ENCODE peak calls at places on chromosomes 13 and 19, in seven cellular contexts. S, Z, I, D, P, J and K are unnamed samples.

GRCh38 chr13:51576754-51577153 is 7.5 kb upstream of the WDFY2 start:
- DNase-seq in J (no peak), D (no peak), I (no peak), P (no peak), Z (no peak), S (no peak), K (no peak)

GRCh38 chr13:27273658-27274425 is 3.2 kb downstream of the RASL11A start:
- DNase-seq in D (no peak), S (no peak), P (peak; percentile 38), I (no peak), Z (no peak), J (no peak), K (peak; percentile 57)

GRCh38 chr19:2631213-2631821 is 71.2 kb downstream of the GNG7 start:
- DNase-seq in I (no peak), Z (no peak), D (no peak), S (peak; percentile 39), P (peak; percentile 24), J (no peak), K (no peak)

GRCh38 chr19:6423499-6424189 is 967 bp downstream of the KHSRP start:
- DNase-seq in D (no peak), I (no peak), Z (no peak), J (peak; percentile 59), P (peak; percentile 37), S (peak; percentile 64), K (peak; percentile 18)

GRCh38 chr19:27964165-27964564 is 1248.8 kb downstream of the UQCRFS1 start:
- DNase-seq in I (no peak), P (no peak), Z (no peak), J (no peak), D (no peak), S (no peak), K (no peak)

GRCh38 chr13:36131215-36131930 is at the start of gene DCLK1:
- DNase-seq in I (peak; percentile 13), Z (no peak), P (no peak), J (no peak), D (no peak), S (no peak), K (peak; percentile 66)

GRCh38 chr19:2016041-2016807 is 710 bp upstream of the BTBD2 start:
- DNase-seq in J (peak; percentile 77), D (no peak), Z (peak; percentile 45), I (no peak), S (peak; percentile 83), P (peak; percentile 90), K (peak; percentile 55)

GRCh38 chr13:43797154-43797553 is 10.4 kb upstream of the ENOX1 start:
- DNase-seq in S (no peak), Z (no peak), J (no peak), P (no peak), D (no peak), I (no peak), K (no peak)

GRCh38 chr13:21812192-21812626 is 141.3 kb downstream of the FGF9 start:
- DNase-seq in Z (no peak), I (no peak), P (no peak), S (no peak), D (no peak), J (no peak), K (no peak)

GRCh38 chr13:52862358-52863206 is 14.1 kb upstream of the PCDH8 start:
- DNase-seq in Z (no peak), J (peak; percentile 29), S (peak; percentile 26), P (no peak), I (no peak), D (no peak), K (peak; percentile 7)

GRCh38 chr13:28638756-28639155 is 20.2 kb upstream of the POMP start:
- DNase-seq in D (no peak), J (no peak), P (no peak), S (no peak), I (no peak), Z (no peak), K (no peak)

GRCh38 chr13:42735011-42735410 is 46.4 kb upstream of the FAM216B start:
- DNase-seq in S (no peak), J (no peak), P (no peak), D (no peak), I (no peak), Z (no peak), K (no peak)

GRCh38 chr13:101489635-101490034 is 37.2 kb downstream of the ITGBL1 start:
- DNase-seq in D (no peak), Z (no peak), J (no peak), P (peak; percentile 73), I (no peak), S (peak; percentile 93), K (no peak)

GRCh38 chr19:8592231-8593009 is 15.2 kb upstream of the MYO1F start:
- DNase-seq in I (no peak), J (peak; percentile 96), Z (peak; percentile 95), D (peak; percentile 91), P (peak; percentile 92), S (peak; percentile 90), K (peak; percentile 96)

GRCh38 chr19:7391218-7391670 is 42.5 kb downstream of the ARHGEF18 start:
- DNase-seq in D (no peak), I (no peak), J (no peak), S (peak; percentile 79), Z (no peak), P (peak; percentile 97), K (peak; percentile 33)

GRCh38 chr19:18401580-18402112 is 4.2 kb upstream of the LRRC25 start:
- DNase-seq in J (no peak), I (no peak), Z (no peak), P (peak; percentile 61), D (no peak), S (peak; percentile 36), K (peak; percentile 91)

GRCh38 chr13:100707818-100708740 is 33.5 kb upstream of the TMTC4 start:
- DNase-seq in I (no peak), Z (peak; percentile 45), S (no peak), J (peak; percentile 9), P (peak; percentile 88), D (no peak), K (peak; percentile 27)

GRCh38 chr13:70784590-70784989 is 676.3 kb upstream of the KLHL1 start:
- DNase-seq in Z (no peak), I (no peak), D (no peak), J (no peak), P (no peak), S (no peak), K (no peak)

GRCh38 chr13:46571189-46571901 is 18.4 kb downstream of the LRCH1 start:
- DNase-seq in D (no peak), I (no peak), P (no peak), S (no peak), Z (no peak), J (no peak), K (no peak)

GRCh38 chr19:33089061-33089460 is 8.1 kb downstream of the GPATCH1 start:
- DNase-seq in J (no peak), Z (no peak), D (no peak), P (no peak), I (no peak), S (no peak), K (peak; percentile 60)

GRCh38 chr13:28741080-28741479 is 22.3 kb upstream of the SLC46A3 start:
- DNase-seq in P (peak; percentile 60), J (no peak), I (no peak), S (no peak), Z (no peak), D (no peak), K (no peak)

GRCh38 chr19:2549701-2550191 is 73.8 kb downstream of the GADD45B start:
- DNase-seq in D (no peak), I (no peak), S (peak; percentile 50), Z (no peak), J (no peak), P (peak; percentile 83), K (no peak)

GRCh38 chr19:55647732-55648656 is at the start of gene CCDC106:
- DNase-seq in I (peak; percentile 79), P (peak; percentile 79), S (peak; percentile 70), Z (no peak), J (peak; percentile 46), D (no peak), K (peak; percentile 48)

GRCh38 chr13:92833071-92833470 is 393.5 kb upstream of the GPC6 start:
- DNase-seq in P (peak; percentile 28), S (no peak), D (no peak), Z (no peak), J (no peak), I (no peak), K (no peak)